ENCODE peak calls at places on chromosomes 13 and 19, in ten cellular contexts. One of them, this sample, is unnamed.

GRCh38 chr19:41330946-41331678 is 21.1 kb downstream of the CCDC97 start:
- DNase-seq in vagina: no peak
- DNase-seq in GM12865: no peak
- DNase-seq in GM12864: no peak
- DNase-seq in cardiac fibroblast: no peak
- DNase-seq in fibroblast of lung: no peak
- DNase-seq in nucleus accumbens: no peak
- DNase-seq in sciatic nerve: no peak
- DNase-seq in amygdala: no peak
- DNase-seq in CD8-positive, alpha-beta memory T cell: no peak
- DNase-seq in this sample: no peak

GRCh38 chr19:5691205-5691929 is 1.3 kb downstream of the RPL36 start:
- DNase-seq in nucleus accumbens: no peak
- DNase-seq in GM12864: no peak
- DNase-seq in sciatic nerve: no peak
- DNase-seq in CD8-positive, alpha-beta memory T cell: peak
- DNase-seq in amygdala: no peak
- DNase-seq in GM12865: peak
- DNase-seq in vagina: no peak
- DNase-seq in cardiac fibroblast: peak
- DNase-seq in fibroblast of lung: peak
- DNase-seq in this sample: peak

GRCh38 chr19:3743486-3743885 is 18.0 kb downstream of the APBA3 start:
- DNase-seq in fibroblast of lung: no peak
- DNase-seq in CD8-positive, alpha-beta memory T cell: no peak
- DNase-seq in GM12864: no peak
- DNase-seq in sciatic nerve: no peak
- DNase-seq in cardiac fibroblast: peak
- DNase-seq in nucleus accumbens: no peak
- DNase-seq in GM12865: peak
- DNase-seq in amygdala: no peak
- DNase-seq in vagina: no peak
- DNase-seq in this sample: no peak

GRCh38 chr19:18194554-18195238 is 1.7 kb downstream of the MPV17L2 start:
- DNase-seq in CD8-positive, alpha-beta memory T cell: peak
- DNase-seq in GM12865: peak
- DNase-seq in nucleus accumbens: peak
- DNase-seq in fibroblast of lung: peak
- DNase-seq in sciatic nerve: peak
- DNase-seq in GM12864: no peak
- DNase-seq in cardiac fibroblast: no peak
- DNase-seq in amygdala: no peak
- DNase-seq in vagina: no peak
- DNase-seq in this sample: no peak

GRCh38 chr13:110561335-110562033 is at the start of gene RAB20:
- DNase-seq in GM12865: peak
- DNase-seq in CD8-positive, alpha-beta memory T cell: peak
- DNase-seq in GM12864: peak
- DNase-seq in sciatic nerve: peak
- DNase-seq in fibroblast of lung: peak
- DNase-seq in nucleus accumbens: peak
- DNase-seq in cardiac fibroblast: peak
- DNase-seq in amygdala: peak
- DNase-seq in vagina: no peak
- DNase-seq in this sample: peak

GRCh38 chr13:27783111-27783510 is 9.2 kb upstream of the GSX1 start:
- DNase-seq in amygdala: no peak
- DNase-seq in CD8-positive, alpha-beta memory T cell: no peak
- DNase-seq in GM12865: peak
- DNase-seq in GM12864: no peak
- DNase-seq in cardiac fibroblast: no peak
- DNase-seq in vagina: no peak
- DNase-seq in nucleus accumbens: no peak
- DNase-seq in sciatic nerve: no peak
- DNase-seq in fibroblast of lung: peak
- DNase-seq in this sample: no peak

GRCh38 chr13:107035778-107036177 is 467.8 kb upstream of the ARGLU1 start:
- DNase-seq in sciatic nerve: no peak
- DNase-seq in vagina: no peak
- DNase-seq in amygdala: no peak
- DNase-seq in cardiac fibroblast: peak
- DNase-seq in GM12865: no peak
- DNase-seq in CD8-positive, alpha-beta memory T cell: no peak
- DNase-seq in fibroblast of lung: peak
- DNase-seq in GM12864: no peak
- DNase-seq in nucleus accumbens: no peak
- DNase-seq in this sample: no peak

GRCh38 chr19:37251308-37252229 is 33.6 kb downstream of the ZNF383 start:
- DNase-seq in amygdala: peak
- DNase-seq in vagina: no peak
- DNase-seq in fibroblast of lung: peak
- DNase-seq in nucleus accumbens: peak
- DNase-seq in sciatic nerve: peak
- DNase-seq in GM12864: peak
- DNase-seq in GM12865: peak
- DNase-seq in cardiac fibroblast: peak
- DNase-seq in CD8-positive, alpha-beta memory T cell: peak
- DNase-seq in this sample: peak

GRCh38 chr19:5563941-5564612 is 3.7 kb downstream of the TINCR start:
- DNase-seq in amygdala: no peak
- DNase-seq in GM12864: no peak
- DNase-seq in fibroblast of lung: no peak
- DNase-seq in vagina: no peak
- DNase-seq in CD8-positive, alpha-beta memory T cell: no peak
- DNase-seq in sciatic nerve: no peak
- DNase-seq in nucleus accumbens: no peak
- DNase-seq in GM12865: no peak
- DNase-seq in cardiac fibroblast: peak
- DNase-seq in this sample: no peak

GRCh38 chr13:55432814-55433213 is 1707.9 kb upstream of the PRR20A start:
- DNase-seq in sciatic nerve: no peak
- DNase-seq in cardiac fibroblast: no peak
- DNase-seq in nucleus accumbens: no peak
- DNase-seq in GM12864: no peak
- DNase-seq in CD8-positive, alpha-beta memory T cell: no peak
- DNase-seq in amygdala: no peak
- DNase-seq in fibroblast of lung: no peak
- DNase-seq in GM12865: no peak
- DNase-seq in vagina: no peak
- DNase-seq in this sample: no peak

GRCh38 chr13:23949200-23949599 is 51.9 kb upstream of the C1QTNF9B start:
- DNase-seq in fibroblast of lung: no peak
- DNase-seq in amygdala: no peak
- DNase-seq in nucleus accumbens: no peak
- DNase-seq in sciatic nerve: no peak
- DNase-seq in GM12865: no peak
- DNase-seq in vagina: no peak
- DNase-seq in GM12864: no peak
- DNase-seq in CD8-positive, alpha-beta memory T cell: no peak
- DNase-seq in cardiac fibroblast: no peak
- DNase-seq in this sample: no peak

GRCh38 chr19:57103573-57104277 is 16.1 kb upstream of the USP29 start:
- DNase-seq in GM12864: peak
- DNase-seq in GM12865: peak
- DNase-seq in sciatic nerve: peak
- DNase-seq in nucleus accumbens: peak
- DNase-seq in CD8-positive, alpha-beta memory T cell: peak
- DNase-seq in amygdala: peak
- DNase-seq in cardiac fibroblast: peak
- DNase-seq in fibroblast of lung: peak
- DNase-seq in vagina: no peak
- DNase-seq in this sample: peak

GRCh38 chr19:40279120-40279551 is 6.0 kb downstream of the AKT2 start:
- DNase-seq in vagina: no peak
- DNase-seq in CD8-positive, alpha-beta memory T cell: peak
- DNase-seq in GM12864: no peak
- DNase-seq in nucleus accumbens: peak
- DNase-seq in sciatic nerve: peak
- DNase-seq in fibroblast of lung: peak
- DNase-seq in cardiac fibroblast: peak
- DNase-seq in GM12865: peak
- DNase-seq in amygdala: peak
- DNase-seq in this sample: peak

GRCh38 chr13:51342706-51343105 is 3.2 kb downstream of the SERPINE3 start:
- DNase-seq in fibroblast of lung: peak
- DNase-seq in amygdala: no peak
- DNase-seq in GM12865: no peak
- DNase-seq in vagina: no peak
- DNase-seq in GM12864: no peak
- DNase-seq in cardiac fibroblast: peak
- DNase-seq in sciatic nerve: no peak
- DNase-seq in nucleus accumbens: no peak
- DNase-seq in CD8-positive, alpha-beta memory T cell: no peak
- DNase-seq in this sample: no peak

GRCh38 chr13:43374621-43375020 is 351.2 kb downstream of the DNAJC15 start:
- DNase-seq in nucleus accumbens: no peak
- DNase-seq in vagina: no peak
- DNase-seq in CD8-positive, alpha-beta memory T cell: no peak
- DNase-seq in GM12865: no peak
- DNase-seq in GM12864: no peak
- DNase-seq in amygdala: no peak
- DNase-seq in sciatic nerve: no peak
- DNase-seq in fibroblast of lung: peak
- DNase-seq in cardiac fibroblast: peak
- DNase-seq in this sample: no peak

GRCh38 chr13:79496188-79496587 is 15.2 kb downstream of the NDFIP2 start:
- DNase-seq in GM12864: no peak
- DNase-seq in vagina: no peak
- DNase-seq in fibroblast of lung: no peak
- DNase-seq in sciatic nerve: no peak
- DNase-seq in nucleus accumbens: no peak
- DNase-seq in CD8-positive, alpha-beta memory T cell: no peak
- DNase-seq in cardiac fibroblast: no peak
- DNase-seq in amygdala: no peak
- DNase-seq in GM12865: peak
- DNase-seq in this sample: no peak

GRCh38 chr13:76086729-76087128 is 450.6 kb downstream of the LMO7 start:
- DNase-seq in fibroblast of lung: no peak
- DNase-seq in GM12864: no peak
- DNase-seq in CD8-positive, alpha-beta memory T cell: no peak
- DNase-seq in amygdala: no peak
- DNase-seq in GM12865: no peak
- DNase-seq in vagina: no peak
- DNase-seq in sciatic nerve: no peak
- DNase-seq in cardiac fibroblast: no peak
- DNase-seq in nucleus accumbens: no peak
- DNase-seq in this sample: no peak

GRCh38 chr13:48640767-48641166 is 13.0 kb upstream of the CYSLTR2 start:
- DNase-seq in cardiac fibroblast: no peak
- DNase-seq in amygdala: no peak
- DNase-seq in GM12864: no peak
- DNase-seq in CD8-positive, alpha-beta memory T cell: no peak
- DNase-seq in nucleus accumbens: no peak
- DNase-seq in sciatic nerve: no peak
- DNase-seq in GM12865: no peak
- DNase-seq in vagina: no peak
- DNase-seq in fibroblast of lung: no peak
- DNase-seq in this sample: no peak

GRCh38 chr19:45154064-45154827 is 6.5 kb downstream of the NKPD1 start:
- DNase-seq in vagina: no peak
- DNase-seq in amygdala: no peak
- DNase-seq in fibroblast of lung: peak
- DNase-seq in nucleus accumbens: no peak
- DNase-seq in GM12864: no peak
- DNase-seq in cardiac fibroblast: peak
- DNase-seq in CD8-positive, alpha-beta memory T cell: no peak
- DNase-seq in GM12865: no peak
- DNase-seq in sciatic nerve: no peak
- DNase-seq in this sample: no peak

GRCh38 chr13:48278806-48279205 is 24.7 kb upstream of the RB1 start:
- DNase-seq in amygdala: no peak
- DNase-seq in GM12865: no peak
- DNase-seq in fibroblast of lung: no peak
- DNase-seq in nucleus accumbens: no peak
- DNase-seq in GM12864: no peak
- DNase-seq in vagina: no peak
- DNase-seq in CD8-positive, alpha-beta memory T cell: no peak
- DNase-seq in cardiac fibroblast: no peak
- DNase-seq in sciatic nerve: no peak
- DNase-seq in this sample: no peak

GRCh38 chr19:17680235-17680722 is 7.9 kb downstream of the UNC13A start:
- DNase-seq in nucleus accumbens: no peak
- DNase-seq in sciatic nerve: peak
- DNase-seq in CD8-positive, alpha-beta memory T cell: peak
- DNase-seq in GM12865: peak
- DNase-seq in GM12864: no peak
- DNase-seq in fibroblast of lung: peak
- DNase-seq in vagina: no peak
- DNase-seq in cardiac fibroblast: peak
- DNase-seq in amygdala: no peak
- DNase-seq in this sample: peak

GRCh38 chr13:63198076-63198475 is 1782.4 kb upstream of the PCDH20 start:
- DNase-seq in amygdala: no peak
- DNase-seq in GM12864: no peak
- DNase-seq in cardiac fibroblast: peak
- DNase-seq in vagina: no peak
- DNase-seq in CD8-positive, alpha-beta memory T cell: no peak
- DNase-seq in fibroblast of lung: peak
- DNase-seq in nucleus accumbens: no peak
- DNase-seq in sciatic nerve: no peak
- DNase-seq in GM12865: no peak
- DNase-seq in this sample: no peak

GRCh38 chr13:110017379-110017778 is 231.0 kb upstream of the IRS2 start:
- DNase-seq in sciatic nerve: no peak
- DNase-seq in amygdala: no peak
- DNase-seq in nucleus accumbens: no peak
- DNase-seq in GM12865: no peak
- DNase-seq in fibroblast of lung: peak
- DNase-seq in CD8-positive, alpha-beta memory T cell: no peak
- DNase-seq in GM12864: no peak
- DNase-seq in cardiac fibroblast: peak
- DNase-seq in vagina: no peak
- DNase-seq in this sample: no peak

GRCh38 chr19:16470541-16470910 is 1.2 kb downstream of the EPS15L1 start:
- DNase-seq in cardiac fibroblast: peak
- DNase-seq in amygdala: no peak
- DNase-seq in GM12865: no peak
- DNase-seq in CD8-positive, alpha-beta memory T cell: no peak
- DNase-seq in vagina: no peak
- DNase-seq in fibroblast of lung: peak
- DNase-seq in nucleus accumbens: no peak
- DNase-seq in GM12864: no peak
- DNase-seq in sciatic nerve: no peak
- DNase-seq in this sample: no peak

GRCh38 chr13:95106562-95106961 is 194.7 kb downstream of the ABCC4 start:
- DNase-seq in GM12864: no peak
- DNase-seq in sciatic nerve: no peak
- DNase-seq in CD8-positive, alpha-beta memory T cell: no peak
- DNase-seq in GM12865: no peak
- DNase-seq in nucleus accumbens: no peak
- DNase-seq in fibroblast of lung: no peak
- DNase-seq in cardiac fibroblast: peak
- DNase-seq in amygdala: no peak
- DNase-seq in vagina: no peak
- DNase-seq in this sample: no peak

GRCh38 chr19:10499550-10500246 is 3.5 kb downstream of the KEAP1 start:
- DNase-seq in cardiac fibroblast: no peak
- DNase-seq in CD8-positive, alpha-beta memory T cell: no peak
- DNase-seq in GM12865: no peak
- DNase-seq in fibroblast of lung: no peak
- DNase-seq in vagina: no peak
- DNase-seq in nucleus accumbens: no peak
- DNase-seq in sciatic nerve: no peak
- DNase-seq in GM12864: no peak
- DNase-seq in amygdala: no peak
- DNase-seq in this sample: peak

GRCh38 chr19:44278181-44278690 is 18.6 kb downstream of the ZNF233 start:
- DNase-seq in GM12864: no peak
- DNase-seq in vagina: no peak
- DNase-seq in cardiac fibroblast: peak
- DNase-seq in sciatic nerve: no peak
- DNase-seq in nucleus accumbens: no peak
- DNase-seq in GM12865: no peak
- DNase-seq in amygdala: no peak
- DNase-seq in fibroblast of lung: peak
- DNase-seq in CD8-positive, alpha-beta memory T cell: no peak
- DNase-seq in this sample: no peak

GRCh38 chr19:5826531-5827341 is 12.8 kb downstream of the FUT6 start:
- DNase-seq in vagina: no peak
- DNase-seq in GM12865: peak
- DNase-seq in sciatic nerve: no peak
- DNase-seq in fibroblast of lung: no peak
- DNase-seq in cardiac fibroblast: peak
- DNase-seq in nucleus accumbens: no peak
- DNase-seq in amygdala: no peak
- DNase-seq in GM12864: no peak
- DNase-seq in CD8-positive, alpha-beta memory T cell: peak
- DNase-seq in this sample: peak